ENCODE peak calls at places on chromosomes 16 and 17, in four cellular contexts. F is choroid plexus epithelial cell, J is GM10248, S is PC-9. U is an unnamed sample.

GRCh38 chr17:3551189-3551588 is 6.4 kb downstream of the TRPV3 start:
- DNase-seq in F (no peak), J (no peak), S (no peak), U (no peak)

GRCh38 chr16:47413041-47413440 is 47.8 kb downstream of the ITFG1 start:
- DNase-seq in F (peak; percentile 36), J (no peak), S (no peak), U (no peak)

GRCh38 chr17:488993-489757 is 136.6 kb upstream of the RPH3AL start:
- DNase-seq in F (no peak), J (no peak), S (peak; percentile 5), U (peak; percentile 39)

GRCh38 chr16:70635356-70636016 is 10.9 kb upstream of the IL34 start:
- DNase-seq in F (peak; percentile 71), J (no peak), S (no peak), U (peak; percentile 45)

GRCh38 chr16:24753437-24753836 is 24.0 kb downstream of the TNRC6A start:
- DNase-seq in F (no peak), J (no peak), S (no peak), U (no peak)

GRCh38 chr16:20410153-20410723 is 904 bp downstream of the ACSM5 start:
- DNase-seq in F (no peak), J (peak; percentile 48), S (no peak), U (no peak)

GRCh38 chr17:55607736-55608341 is 96.6 kb upstream of the SMIM36 start:
- DNase-seq in F (peak; percentile 79), J (no peak), S (no peak), U (no peak)

GRCh38 chr17:63082273-63082861 is 116.3 kb downstream of the TANC2 start:
- DNase-seq in F (peak; percentile 74), J (no peak), S (no peak), U (no peak)

GRCh38 chr16:24493859-24494258 is 45.5 kb upstream of the RBBP6 start:
- DNase-seq in F (no peak), J (no peak), S (peak; percentile 46), U (no peak)

GRCh38 chr17:40598928-40599627 is 33.8 kb upstream of the CCR7 start:
- DNase-seq in F (peak; percentile 56), J (peak; percentile 74), S (no peak), U (peak; percentile 21)

GRCh38 chr17:75625813-75626486 is 7.3 kb upstream of the SMIM5 start:
- DNase-seq in F (peak; percentile 49), J (peak; percentile 57), S (no peak), U (peak; percentile 70)

GRCh38 chr17:10357768-10358167 is 15.0 kb downstream of the MYH13 start:
- DNase-seq in F (no peak), J (peak; percentile 50), S (peak; percentile 4), U (peak; percentile 19)

GRCh38 chr17:5500804-5501391 is 14.5 kb downstream of the MIS12 start:
- DNase-seq in F (peak; percentile 93), J (peak; percentile 87), S (peak; percentile 63), U (peak; percentile 99)

GRCh38 chr16:27972500-27972899 is 91.0 kb downstream of the GSG1L start:
- DNase-seq in F (peak; percentile 57), J (peak; percentile 72), S (peak; percentile 44), U (peak; percentile 30)

GRCh38 chr17:76251478-76252039 is 11.3 kb upstream of the RNF157 start:
- DNase-seq in F (no peak), J (no peak), S (no peak), U (no peak)

GRCh38 chr16:83456934-83457333 is 350.8 kb upstream of the HSBP1 start:
- DNase-seq in F (no peak), J (no peak), S (no peak), U (no peak)

GRCh38 chr16:10942352-10943297 is at the start of gene DEXI:
- DNase-seq in F (peak; percentile 90), J (peak; percentile 99), S (peak; percentile 98), U (peak; percentile 94)
- TF ChIP-seq CTCF in F (no peak), J (peak; percentile 16), S (peak; percentile 54), U (no peak)

DNA sequence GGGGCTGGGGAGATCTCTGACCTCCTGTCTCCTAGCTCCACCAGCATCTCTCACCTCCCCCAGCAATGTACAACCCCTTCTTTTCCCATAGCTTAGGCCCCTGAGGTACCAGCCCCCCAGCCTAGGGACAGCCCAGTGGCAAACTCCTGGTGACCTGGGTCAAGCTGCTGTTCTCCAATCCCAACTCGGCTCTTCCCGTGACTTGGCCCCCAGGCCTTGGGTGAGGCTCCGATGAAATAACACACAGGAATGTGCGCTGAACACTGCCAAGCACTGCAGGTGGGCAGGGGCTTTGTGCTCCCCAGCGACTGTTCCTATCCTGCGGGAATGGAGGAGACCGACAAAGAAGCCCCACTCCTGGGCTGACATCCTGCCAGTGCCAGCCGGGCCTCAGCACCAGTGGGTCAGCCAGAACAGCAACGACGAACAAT is 63.7 kb upstream of the AMZ2 start:
- DNase-seq in F (peak; percentile 58), J (no peak), S (peak; percentile 57), U (no peak)
- TF ChIP-seq CTCF in F (no peak), J (no peak), S (no peak), U (no peak)

GRCh38 chr17:2405247-2405926 is 4.5 kb upstream of the MNT start:
- DNase-seq in F (peak; percentile 94), J (no peak), S (peak; percentile 59), U (no peak)

GRCh38 chr17:2403044-2403443 is 2.2 kb upstream of the MNT start:
- DNase-seq in F (no peak), J (no peak), S (no peak), U (no peak)

GRCh38 chr17:2406903-2407790 is 6.3 kb upstream of the MNT start:
- DNase-seq in F (peak; percentile 91), J (no peak), S (peak; percentile 95), U (peak; percentile 23)

GRCh38 chr17:2402517-2402916 is 1.7 kb upstream of the MNT start:
- DNase-seq in F (no peak), J (no peak), S (no peak), U (no peak)

DNA sequence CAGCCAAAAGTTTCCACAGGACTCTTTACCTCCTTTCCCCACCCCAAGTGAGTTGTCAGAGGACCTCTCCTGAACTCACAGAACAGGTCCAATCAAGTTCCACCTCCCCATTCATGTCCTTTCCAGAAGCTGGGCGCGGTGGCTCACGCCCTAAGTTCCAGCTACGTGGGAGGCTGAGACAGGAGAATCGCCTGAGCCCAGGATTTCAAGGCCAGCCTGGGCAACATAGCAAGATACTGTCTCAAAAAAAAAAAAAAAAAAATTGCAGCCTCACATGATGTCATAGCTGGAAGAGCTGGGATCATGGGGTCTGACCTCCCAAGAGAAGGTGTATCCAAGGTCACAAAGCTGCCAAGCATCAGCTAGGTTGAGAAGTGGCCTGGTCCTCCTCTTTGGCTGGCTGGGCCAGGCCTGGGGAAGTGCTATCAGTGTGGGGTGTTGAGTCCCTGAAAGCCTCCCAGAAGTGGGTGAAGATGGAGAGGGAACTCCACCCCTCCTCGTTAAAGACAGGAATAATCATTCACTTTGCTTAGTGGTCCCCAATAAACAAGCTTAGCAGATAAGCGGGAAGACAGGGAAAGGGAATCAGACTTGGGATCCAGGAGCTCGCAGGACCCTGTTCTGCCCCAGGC is 5.5 kb upstream of the MNT start:
- DNase-seq in F (no peak), J (no peak), S (peak; percentile 61), U (no peak)
- TF ChIP-seq CTCF in F (no peak), J (no peak), S (no peak), U (no peak)

DNA sequence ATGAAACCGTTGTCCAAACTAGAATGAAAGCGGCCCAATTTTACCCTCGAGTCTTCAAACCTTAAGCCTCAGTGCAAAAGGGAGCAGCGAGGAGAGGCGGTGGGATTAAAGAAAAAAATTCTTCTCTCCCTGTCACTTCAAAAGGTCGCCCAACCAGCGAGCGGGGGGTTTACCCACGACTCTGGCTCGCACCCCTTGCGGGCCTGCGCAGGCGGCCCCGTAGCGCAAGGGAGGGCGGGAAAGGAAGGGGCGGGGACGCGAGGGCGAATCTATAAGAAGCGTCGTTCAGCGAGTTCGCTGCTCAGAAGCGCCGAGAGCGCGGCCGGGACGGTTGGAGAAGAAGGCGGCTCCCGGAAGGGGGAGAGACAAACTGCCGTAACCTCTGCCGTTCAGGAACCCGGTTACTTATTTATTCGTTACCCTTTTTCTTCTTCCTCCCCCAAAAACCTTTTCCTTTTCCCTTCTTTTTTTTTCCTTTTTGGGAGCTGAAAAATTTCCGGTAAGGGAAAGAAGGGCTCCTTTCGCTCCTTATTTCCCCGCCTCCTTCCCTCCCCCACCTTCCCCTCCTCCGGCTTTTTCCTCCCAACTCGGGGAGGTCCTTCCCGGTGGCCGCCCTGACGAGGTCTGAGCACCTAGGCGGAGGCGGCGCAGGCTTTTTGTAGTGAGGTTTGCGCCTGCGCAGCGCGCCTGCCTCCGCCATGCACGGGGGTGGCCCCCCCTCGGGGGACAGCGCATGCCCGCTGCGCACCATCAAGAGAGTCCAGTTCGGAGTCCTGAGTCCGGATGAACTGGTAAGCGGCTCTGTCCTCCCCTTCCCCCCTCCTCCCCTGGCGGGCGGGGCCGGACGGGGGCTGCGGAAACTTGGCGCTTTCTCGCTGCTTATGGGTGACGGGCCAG is at the start of gene POLR2A:
- DNase-seq in F (peak; percentile 99), J (peak; percentile 99), S (peak; percentile 99), U (peak; percentile 96)
- TF ChIP-seq CTCF in F (peak; percentile 27), J (no peak), S (no peak), U (no peak)

GRCh38 chr17:58121925-58122324 is 26.3 kb upstream of the OR4D1 start:
- DNase-seq in F (peak; percentile 52), J (peak; percentile 34), S (peak; percentile 17), U (no peak)
- TF ChIP-seq CTCF in F (peak; percentile 50), J (peak; percentile 36), S (peak; percentile 66), U (no peak)

DNA sequence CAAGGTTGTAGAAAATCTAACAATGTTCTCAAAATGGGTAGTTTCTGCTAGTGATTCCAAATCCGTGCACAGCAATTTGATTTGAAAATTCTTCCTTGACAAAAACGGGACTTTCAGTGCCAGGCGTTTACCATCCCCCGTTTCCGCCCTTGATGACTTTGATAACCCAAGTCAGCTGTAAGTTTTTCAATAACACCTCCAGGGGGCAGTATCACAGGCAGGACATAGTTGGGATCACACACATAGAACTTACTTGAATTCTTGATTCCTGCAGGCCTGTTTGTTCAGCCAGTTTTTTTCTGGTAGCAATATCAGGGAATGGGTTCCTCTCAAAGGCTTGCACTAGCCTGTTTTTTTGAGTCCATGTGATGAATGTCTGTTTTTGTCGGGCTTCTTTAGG is 5.6 kb downstream of the DUXB start:
- DNase-seq in F (no peak), J (no peak), S (no peak), U (no peak)
- TF ChIP-seq CTCF in F (no peak), J (no peak), S (peak; percentile 41), U (no peak)

GRCh38 chr17:80755650-80756405 is 211.2 kb downstream of the RPTOR start:
- DNase-seq in F (no peak), J (no peak), S (no peak), U (no peak)
- TF ChIP-seq CTCF in F (peak; percentile 64), J (no peak), S (no peak), U (no peak)

GRCh38 chr17:28948342-28948741 is 3.0 kb downstream of the PHF12 start:
- DNase-seq in F (no peak), J (no peak), S (no peak), U (no peak)
- TF ChIP-seq CTCF in F (no peak), J (no peak), S (no peak), U (no peak)

U was measured in nephron progenitor cell.